ENCODE peak calls at places on chromosomes 5 and 9, in four cellular contexts. O, T, R and E are unnamed samples.

GRCh38 chr9:2144619-2145018 is 129.5 kb downstream of the SMARCA2 start:
- DNase-seq in O (no peak), T (no peak), R (no peak), E (no peak)

GRCh38 chr5:128770907-128771306 is 194.4 kb upstream of the SLC27A6 start:
- DNase-seq in O (no peak), T (no peak), R (no peak), E (peak)

GRCh38 chr5:148205044-148205813 is 2.4 kb downstream of the SPINK6 start:
- DNase-seq in O (no peak), T (no peak), R (no peak), E (no peak)

GRCh38 chr9:80410106-80410505 is 838.3 kb downstream of the TLE4 start:
- DNase-seq in O (no peak), T (no peak), R (peak), E (no peak)

GRCh38 chr5:133731951-133732350 is 119.6 kb upstream of the FSTL4 start:
- DNase-seq in O (no peak), T (no peak), R (no peak), E (no peak)

GRCh38 chr5:151345808-151346478 is 1.4 kb downstream of the SLC36A2 start:
- DNase-seq in O (no peak), T (no peak), R (no peak), E (no peak)

GRCh38 chr9:108443741-108444140 is 412.0 kb downstream of the ACTL7B start:
- DNase-seq in O (no peak), T (peak), R (no peak), E (peak)

GRCh38 chr5:88393721-88394530 is 125.3 kb upstream of the TMEM161B start:
- DNase-seq in O (no peak), T (no peak), R (no peak), E (no peak)

GRCh38 chr5:40386293-40386692 is 293.4 kb upstream of the PTGER4 start:
- DNase-seq in O (no peak), T (no peak), R (no peak), E (no peak)

GRCh38 chr5:78540335-78541057 is 108.1 kb downstream of the LHFPL2 start:
- DNase-seq in O (no peak), T (no peak), R (no peak), E (no peak)

GRCh38 chr5:75510417-75510835 is 1.0 kb downstream of the CERT1 start:
- DNase-seq in O (no peak), T (peak), R (no peak), E (no peak)

GRCh38 chr5:88890070-88890781 is 7.2 kb upstream of the MEF2C start:
- DNase-seq in O (no peak), T (no peak), R (no peak), E (no peak)

GRCh38 chr9:137973829-137974416 is 96.3 kb downstream of the CACNA1B start:
- DNase-seq in O (no peak), T (no peak), R (no peak), E (no peak)

GRCh38 chr9:21653091-21653490 is 149.3 kb upstream of the MTAP start:
- DNase-seq in O (no peak), T (no peak), R (no peak), E (no peak)

GRCh38 chr9:27261517-27262211 is 35.3 kb downstream of the EQTN start:
- DNase-seq in O (no peak), T (peak), R (no peak), E (no peak)
- TF ChIP-seq JUN in O (no peak), T (no peak), R (no peak), E (no peak)

DNA sequence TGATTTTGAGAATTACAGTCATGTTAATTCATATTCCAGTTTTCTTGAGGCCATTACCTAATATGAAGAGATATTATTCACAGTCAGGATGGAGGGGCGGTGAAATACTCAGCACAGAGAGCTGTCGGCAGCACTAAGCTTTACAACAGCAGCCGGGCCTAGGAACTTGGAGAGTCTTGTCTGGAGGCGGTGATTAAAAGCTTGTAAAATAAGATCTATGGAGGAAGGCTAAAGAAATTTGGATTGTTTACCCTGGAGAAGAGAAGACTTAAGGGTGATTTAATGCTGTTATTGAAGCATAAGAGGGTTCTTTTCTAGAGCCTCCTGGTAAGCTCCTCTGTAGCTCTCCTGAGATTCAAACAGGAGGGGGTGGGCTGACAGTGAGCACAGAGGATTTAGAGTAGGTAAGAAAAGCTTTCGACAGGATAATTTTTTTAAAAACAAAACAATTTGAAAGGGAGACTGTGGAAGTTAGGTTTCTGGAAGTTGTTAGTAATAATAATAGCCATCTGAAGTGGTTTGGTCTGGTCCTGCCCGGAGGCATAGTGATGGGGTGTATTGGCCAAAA is 406.3 kb upstream of the ADAMTSL1 start:
- DNase-seq in O (no peak), T (no peak), R (no peak), E (no peak)
- TF ChIP-seq POLR2AphosphoS5 in O (no peak), T (no peak), R (no peak), E (no peak)

GRCh38 chr5:139811076-139811607 is 15.5 kb downstream of the PSD2 start:
- DNase-seq in O (no peak), T (no peak), R (no peak), E (no peak)
- TF ChIP-seq JUN in O (no peak), T (no peak), R (no peak), E (no peak)

GRCh38 chr9:120867676-120868338 is 9.2 kb downstream of the PHF19 start:
- DNase-seq in O (no peak), T (no peak), R (no peak), E (no peak)

GRCh38 chr9:120868339-120868675 is 8.7 kb downstream of the PHF19 start:
- DNase-seq in O (no peak), T (no peak), R (no peak), E (no peak)

GRCh38 chr9:120869726-120870125 is 7.3 kb downstream of the PHF19 start:
- DNase-seq in O (no peak), T (no peak), R (no peak), E (no peak)

GRCh38 chr9:120869360-120869687 is 7.7 kb downstream of the PHF19 start:
- DNase-seq in O (no peak), T (no peak), R (no peak), E (no peak)

DNA sequence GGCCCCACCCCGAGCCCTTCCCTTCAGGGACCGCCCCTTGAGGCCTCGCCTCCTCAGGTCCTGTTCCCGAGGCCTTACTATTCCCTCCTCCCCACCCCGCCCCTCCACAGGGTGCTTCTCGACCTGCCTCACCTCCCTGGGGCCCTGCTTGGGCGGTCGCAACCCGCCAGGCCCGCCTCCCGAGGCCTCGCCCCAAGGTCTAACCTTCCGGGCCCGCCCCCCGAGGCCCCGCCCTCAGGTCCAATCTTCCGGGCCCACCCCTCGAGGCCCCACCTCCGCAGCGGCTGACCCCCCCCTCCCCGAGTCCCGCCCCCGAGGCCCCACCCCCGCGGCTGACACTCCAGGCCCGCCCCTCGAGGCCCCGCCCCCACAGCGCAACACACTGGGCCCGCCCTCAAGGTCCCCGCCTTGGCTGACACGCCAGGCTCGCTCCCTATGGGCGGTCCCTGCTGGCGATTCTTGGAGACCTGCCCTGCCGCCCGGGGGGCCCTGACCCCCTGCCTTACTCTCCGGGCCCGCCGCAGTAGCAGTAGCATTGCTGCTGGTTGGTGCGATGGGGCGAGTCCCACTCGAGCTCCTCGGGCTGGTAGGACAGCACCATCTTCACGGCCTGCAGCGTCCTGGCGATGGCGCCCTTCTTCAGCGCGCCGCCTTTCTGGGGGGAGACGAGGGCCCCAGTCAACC is 8.2 kb downstream of the PHF19 start:
- DNase-seq in O (peak), T (no peak), R (peak), E (peak)
- TF ChIP-seq POLR2AphosphoS5 in O (no peak), T (no peak), R (no peak), E (peak)

GRCh38 chr9:89684912-89685636 is 80.3 kb downstream of the GADD45G start:
- DNase-seq in O (no peak), T (no peak), R (no peak), E (no peak)
- TF ChIP-seq JUN in O (no peak), T (no peak), R (no peak), E (no peak)

GRCh38 chr9:35730486-35730854 is 1.5 kb downstream of the TLN1 start:
- DNase-seq in O (no peak), T (no peak), R (no peak), E (no peak)

GRCh38 chr9:35731415-35732184 is 395 bp downstream of the TLN1 start:
- DNase-seq in O (peak), T (peak), R (no peak), E (no peak)

GRCh38 chr9:35728041-35728971 is 3.7 kb downstream of the TLN1 start:
- DNase-seq in O (peak), T (peak), R (no peak), E (peak)

GRCh38 chr9:35729101-35729500 is 2.9 kb downstream of the TLN1 start:
- DNase-seq in O (no peak), T (no peak), R (no peak), E (no peak)

DNA sequence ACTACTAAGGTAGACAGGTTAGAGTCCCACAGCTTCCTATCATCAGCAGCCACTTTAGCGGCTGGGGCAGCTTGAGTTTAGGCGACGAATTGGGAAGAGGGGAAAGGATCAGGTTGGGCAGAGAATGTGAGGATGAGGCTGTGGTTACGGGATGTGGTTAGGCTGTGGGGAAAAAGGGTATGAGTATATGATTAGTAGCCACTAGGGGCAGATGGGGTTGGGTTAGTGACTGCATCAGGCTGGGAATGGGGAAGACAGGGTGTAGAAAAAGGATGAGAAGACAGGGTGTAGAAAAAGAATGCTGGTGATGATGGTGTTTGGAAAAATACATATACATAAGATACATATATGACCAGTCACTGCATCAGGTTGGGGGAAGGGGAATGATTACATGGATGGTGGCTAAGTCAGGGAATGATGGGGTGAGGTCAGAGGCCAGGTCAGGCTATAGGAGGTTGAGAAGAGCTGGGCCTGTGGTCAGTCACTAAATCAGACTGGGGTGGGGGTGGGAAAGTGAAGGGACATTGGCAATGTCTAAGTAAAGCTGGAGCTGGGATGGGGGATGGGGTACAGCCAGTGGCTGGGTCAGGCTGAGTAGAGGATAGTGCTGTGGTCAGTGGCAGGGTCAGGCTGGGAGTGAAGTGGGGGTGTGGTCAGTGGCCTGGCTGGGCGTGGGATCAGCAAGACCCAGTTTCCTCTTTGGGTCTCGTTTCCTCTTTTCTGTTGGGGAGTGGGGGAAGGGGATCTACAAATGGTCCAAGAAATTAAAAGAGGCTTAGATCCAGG is 2.1 kb downstream of the TLN1 start:
- DNase-seq in O (peak), T (peak), R (no peak), E (peak)
- TF ChIP-seq POLR2AphosphoS5 in O (peak), T (no peak), R (no peak), E (no peak)